ENCODE peak calls at places on chromosomes 16 and 17, in five cellular contexts. N is H9, J is mesenchymal stem cell, W is H1, Q is trophoblast cell. X is an unnamed sample.

GRCh38 chr17:7886227-7887037 is 2.2 kb upstream of the CHD3 start:
- DNase-seq in N (peak; percentile 69), J (peak; percentile 61), W (peak; percentile 59), Q (peak; percentile 28), X (peak; percentile 29)

GRCh38 chr17:35809855-35810461 is 674 bp downstream of the TAF15 start:
- DNase-seq in N (peak; percentile 44), J (no peak), W (no peak), Q (peak; percentile 41), X (no peak)

GRCh38 chr16:23949630-23950290 is 114.0 kb downstream of the PRKCB start:
- DNase-seq in N (no peak), J (no peak), W (no peak), Q (no peak), X (no peak)

GRCh38 chr16:77437859-77438258 is 3.0 kb upstream of the ADAMTS18 start:
- DNase-seq in N (no peak), J (peak; percentile 27), W (no peak), Q (peak; percentile 15), X (no peak)

GRCh38 chr16:3458278-3458851 is 14.9 kb downstream of the NAA60 start:
- DNase-seq in N (no peak), J (peak; percentile 58), W (peak; percentile 58), Q (peak; percentile 76), X (peak; percentile 59)

GRCh38 chr17:74152591-74153455 is 50.7 kb upstream of the RPL38 start:
- DNase-seq in N (peak; percentile 26), J (no peak), W (peak; percentile 35), Q (no peak), X (no peak)

GRCh38 chr17:40839194-40839593 is 16.8 kb upstream of the KRT10 start:
- DNase-seq in N (no peak), J (no peak), W (no peak), Q (no peak), X (no peak)

GRCh38 chr16:20735504-20735903 is 6.1 kb downstream of the THUMPD1 start:
- DNase-seq in N (no peak), J (no peak), W (no peak), Q (no peak), X (no peak)

GRCh38 chr17:4444782-4445473 is 11.2 kb downstream of the SPNS3 start:
- DNase-seq in N (no peak), J (no peak), W (no peak), Q (no peak), X (no peak)

GRCh38 chr17:50841949-50842354 is 6.6 kb downstream of the WFIKKN2 start:
- DNase-seq in N (peak; percentile 90), J (peak; percentile 71), W (peak; percentile 90), Q (peak; percentile 72), X (peak; percentile 72)

GRCh38 chr16:11273721-11274324 is 394 bp upstream of the PRM3 start:
- DNase-seq in N (no peak), J (peak; percentile 53), W (no peak), Q (no peak), X (no peak)

GRCh38 chr16:840561-841454 is 40.3 kb upstream of the GNG13 start:
- DNase-seq in N (no peak), J (no peak), W (no peak), Q (no peak), X (no peak)

GRCh38 chr17:1312261-1312870 is 32.9 kb downstream of the TRARG1 start:
- DNase-seq in N (peak; percentile 78), J (peak; percentile 18), W (peak; percentile 68), Q (no peak), X (peak; percentile 45)

GRCh38 chr16:68893710-68894705 is 50.7 kb downstream of the TANGO6 start:
- DNase-seq in N (peak; percentile 51), J (peak; percentile 30), W (peak; percentile 56), Q (no peak), X (peak; percentile 27)

GRCh38 chr17:36602924-36603384 is 1.6 kb downstream of the MRM1 start:
- DNase-seq in N (peak; percentile 79), J (peak; percentile 80), W (peak; percentile 79), Q (peak; percentile 74), X (peak; percentile 74)

GRCh38 chr17:13812350-13812749 is 210.6 kb upstream of the HS3ST3A1 start:
- DNase-seq in N (no peak), J (no peak), W (no peak), Q (no peak), X (no peak)

GRCh38 chr16:88940196-88941050 is 36.6 kb downstream of the CBFA2T3 start:
- DNase-seq in N (peak; percentile 58), J (no peak), W (peak; percentile 72), Q (no peak), X (no peak)

GRCh38 chr17:64173646-64174045 is 43.7 kb upstream of the ERN1 start:
- DNase-seq in N (no peak), J (no peak), W (no peak), Q (no peak), X (no peak)

GRCh38 chr17:49890852-49891251 is 43.0 kb upstream of the TAC4 start:
- DNase-seq in N (no peak), J (no peak), W (no peak), Q (peak; percentile 71), X (no peak)

GRCh38 chr16:7504844-7505243 is 172.2 kb downstream of the RBFOX1 start:
- DNase-seq in N (no peak), J (no peak), W (no peak), Q (no peak), X (no peak)

GRCh38 chr16:7505495-7505894 is 172.8 kb downstream of the RBFOX1 start:
- DNase-seq in N (no peak), J (no peak), W (no peak), Q (no peak), X (no peak)

GRCh38 chr16:7506363-7506762 is 173.7 kb downstream of the RBFOX1 start:
- DNase-seq in N (no peak), J (no peak), W (no peak), Q (no peak), X (no peak)

GRCh38 chr16:7501868-7502267 is 169.2 kb downstream of the RBFOX1 start:
- DNase-seq in N (no peak), J (no peak), W (no peak), Q (no peak), X (no peak)

DNA sequence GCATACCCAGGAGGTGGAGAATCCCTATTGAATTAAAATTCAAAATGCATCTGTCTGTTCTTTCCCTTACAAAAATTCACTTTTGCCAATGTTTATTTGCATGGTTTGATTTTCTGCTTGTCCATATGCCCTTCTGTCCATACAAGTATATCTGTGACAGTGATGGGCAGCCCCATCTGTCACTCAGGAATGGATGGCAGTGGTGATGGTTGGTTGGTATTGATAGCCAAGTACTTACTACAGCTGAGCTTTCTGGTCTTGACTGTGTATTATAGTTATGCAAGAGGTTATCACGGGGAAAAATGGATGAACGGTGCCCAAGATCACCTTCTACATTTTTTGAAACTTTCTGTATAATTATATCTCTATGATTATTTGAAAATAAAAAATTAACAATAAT is 171.0 kb downstream of the RBFOX1 start:
- DNase-seq in N (no peak), J (no peak), W (no peak), Q (no peak), X (no peak)
- H2BK12ac ChIP-seq in N (no peak overlapping the region), J (no peak overlapping the region), W (no peak overlapping the region), Q (no peak overlapping the region), X (no peak overlapping the region)

GRCh38 chr17:81707725-81708646 is 4.1 kb upstream of the SLC25A10 start:
- DNase-seq in N (no peak), J (no peak), W (no peak), Q (no peak), X (no peak)

GRCh38 chr17:81705518-81706231 is 2.5 kb downstream of the MRPL12 start:
- DNase-seq in N (no peak), J (no peak), W (no peak), Q (no peak), X (no peak)

GRCh38 chr17:81706232-81706611 is 3.1 kb downstream of the MRPL12 start:
- DNase-seq in N (no peak), J (no peak), W (no peak), Q (no peak), X (no peak)

GRCh38 chr17:81708739-81709185 is 3.3 kb upstream of the SLC25A10 start:
- DNase-seq in N (no peak), J (no peak), W (no peak), Q (no peak), X (no peak)

DNA sequence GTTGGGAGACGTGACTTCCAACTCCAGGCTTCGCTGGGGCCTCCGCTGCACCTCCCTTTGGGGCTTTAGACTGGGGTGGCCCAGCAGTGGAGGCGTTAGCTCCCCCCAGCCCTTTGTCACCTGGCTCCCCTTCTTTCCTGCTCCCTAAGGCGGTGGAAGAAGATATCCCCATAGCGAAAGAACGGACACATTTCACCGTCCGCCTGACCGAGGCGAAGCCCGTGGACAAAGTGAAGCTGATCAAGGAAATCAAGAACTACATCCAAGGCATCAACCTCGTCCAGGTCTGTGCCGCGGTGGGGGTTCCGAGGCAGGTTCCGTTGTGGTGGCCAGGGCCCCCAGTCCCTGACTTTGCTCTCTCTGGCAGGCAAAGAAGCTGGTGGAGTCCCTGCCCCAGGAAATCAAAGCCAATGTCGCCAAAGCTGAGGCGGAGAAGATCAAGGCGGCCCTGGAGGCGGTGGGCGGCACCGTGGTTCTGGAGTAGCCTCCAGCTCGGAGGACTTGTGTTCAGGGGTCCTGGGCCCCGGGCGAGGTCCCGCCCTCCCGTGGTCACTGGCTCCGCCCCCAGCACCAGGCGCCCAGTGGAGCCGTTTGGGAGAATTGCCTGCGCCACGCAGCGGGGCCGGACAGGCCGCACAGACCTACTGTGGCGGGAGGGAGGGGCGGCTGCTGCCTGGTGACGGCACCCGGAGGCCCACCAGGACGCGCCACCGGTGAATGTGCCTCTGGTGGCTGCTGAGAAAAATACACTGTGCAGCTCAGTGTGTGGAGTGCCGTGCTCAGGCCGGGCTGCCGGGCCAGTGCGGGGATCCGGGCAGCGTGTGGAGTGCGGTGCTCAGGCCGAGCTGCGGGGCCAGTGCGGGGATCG is 3.8 kb downstream of the MRPL12 start:
- DNase-seq in N (peak; percentile 66), J (no peak), W (peak; percentile 58), Q (no peak), X (no peak)
- H2AFZ ChIP-seq in N (no peak overlapping the region), J (no peak overlapping the region), W (no peak overlapping the region), Q (no peak overlapping the region), X (no peak overlapping the region)

DNA sequence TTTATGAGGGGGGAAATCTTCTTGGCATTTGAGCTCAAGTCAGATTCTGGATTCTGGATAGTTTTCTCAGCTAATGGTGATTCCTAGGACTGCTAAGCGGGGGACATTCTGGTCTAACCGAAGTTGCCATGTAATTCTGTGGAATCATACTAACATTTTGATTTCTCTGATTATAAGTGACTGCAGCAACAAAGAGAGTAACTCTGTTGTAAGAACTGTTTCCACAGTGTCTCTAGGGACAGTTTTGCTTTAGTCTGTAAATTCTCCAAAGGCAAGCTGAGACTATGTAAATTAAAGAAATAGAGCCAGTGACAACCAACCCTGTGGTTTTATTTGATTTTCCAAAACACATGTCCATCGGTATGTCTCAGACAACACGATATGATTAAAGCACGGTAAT is 286.2 kb downstream of the IRX3 start:
- DNase-seq in N (no peak), J (no peak), W (no peak), Q (no peak), X (no peak)
- H2BK12ac ChIP-seq in N (no peak overlapping the region), J (no peak overlapping the region), W (no peak overlapping the region), Q (no peak overlapping the region), X (no peak overlapping the region)

GRCh38 chr17:71917715-71918114 is 203.1 kb upstream of the SOX9 start:
- DNase-seq in N (no peak), J (no peak), W (no peak), Q (no peak), X (no peak)

GRCh38 chr17:71919896-71920295 is 200.9 kb upstream of the SOX9 start:
- DNase-seq in N (no peak), J (no peak), W (no peak), Q (no peak), X (no peak)

GRCh38 chr17:71922439-71922838 is 198.4 kb upstream of the SOX9 start:
- DNase-seq in N (no peak), J (peak; percentile 77), W (no peak), Q (peak; percentile 46), X (no peak)

GRCh38 chr17:71919181-71919580 is 201.6 kb upstream of the SOX9 start:
- DNase-seq in N (no peak), J (no peak), W (no peak), Q (no peak), X (no peak)

GRCh38 chr17:71921726-71922320 is 199.0 kb upstream of the SOX9 start:
- DNase-seq in N (no peak), J (peak; percentile 3), W (no peak), Q (no peak), X (no peak)
- H2AFZ ChIP-seq in N (no peak overlapping the region), J (no peak overlapping the region), W (no peak overlapping the region), Q (no peak overlapping the region), X (no peak overlapping the region)